ENCODE peak calls at places on chromosomes 6 and 20, in ten cellular contexts. T is midbrain, Q is NCI-H1092 treated with DMSO at 0.1 percent for 48 hours, N is mucosa of gallbladder, U is NCI-H1105, M is germinal center, S is astrocyte of the cerebellum, J is B cell, R is D341Med, O is sciatic nerve. C is an unnamed sample.

GRCh38 chr6:158768396-158768795 is 50.8 kb downstream of the EZR start:
- DNase-seq in T (no peak), Q (no peak), N (no peak), U (no peak), M (no peak), S (no peak), J (no peak), R (no peak), O (no peak), C (no peak)

GRCh38 chr6:112203577-112204349 is 50.6 kb downstream of the LAMA4 start:
- DNase-seq in T (no peak), Q (no peak), N (no peak), U (no peak), M (no peak), S (no peak), J (no peak), R (no peak), O (no peak), C (no peak)

GRCh38 chr20:45969712-45970634 is 2.0 kb downstream of the ZNF335 start:
- DNase-seq in T (peak; percentile 27), Q (peak; percentile 33), N (no peak), U (peak; percentile 27), M (peak; percentile 32), S (peak; percentile 41), J (no peak), R (peak; percentile 72), O (peak; percentile 57), C (peak; percentile 70)

GRCh38 chr6:25369450-25370086 is 90.4 kb downstream of the CARMIL1 start:
- DNase-seq in T (no peak), Q (peak; percentile 98), N (no peak), U (peak; percentile 89), M (no peak), S (peak; percentile 4), J (no peak), R (peak; percentile 84), O (no peak), C (peak; percentile 93)

GRCh38 chr6:11632231-11632630 is 94.7 kb downstream of the TMEM170B start:
- DNase-seq in T (no peak), Q (no peak), N (peak; percentile 72), U (no peak), M (no peak), S (no peak), J (no peak), R (no peak), O (no peak), C (no peak)

GRCh38 chr6:156779206-156780116 is 2.3 kb downstream of the ARID1B start:
- DNase-seq in T (peak; percentile 69), Q (peak; percentile 54), N (peak; percentile 35), U (peak; percentile 57), M (peak; percentile 47), S (no peak), J (no peak), R (peak; percentile 61), O (peak; percentile 74), C (no peak)

GRCh38 chr6:7542878-7543394 is 1.5 kb downstream of the DSP start:
- DNase-seq in T (no peak), Q (no peak), N (peak; percentile 50), U (peak; percentile 54), M (no peak), S (no peak), J (no peak), R (peak; percentile 60), O (no peak), C (no peak)

GRCh38 chr20:57323034-57323433 is 6.6 kb upstream of the SPO11 start:
- DNase-seq in T (no peak), Q (no peak), N (no peak), U (no peak), M (no peak), S (no peak), J (no peak), R (peak; percentile 90), O (no peak), C (no peak)

GRCh38 chr6:155181498-155181897 is 82.3 kb upstream of the CLDN20 start:
- DNase-seq in T (no peak), Q (no peak), N (no peak), U (no peak), M (peak; percentile 47), S (no peak), J (peak; percentile 67), R (no peak), O (no peak), C (no peak)

GRCh38 chr20:48155231-48155630 is 369.9 kb upstream of the SULF2 start:
- DNase-seq in T (peak; percentile 80), Q (peak; percentile 95), N (no peak), U (peak; percentile 71), M (no peak), S (no peak), J (no peak), R (no peak), O (no peak), C (peak; percentile 24)

GRCh38 chr20:13554076-13554475 is 84.7 kb downstream of the TASP1 start:
- DNase-seq in T (no peak), Q (no peak), N (no peak), U (no peak), M (no peak), S (peak; percentile 69), J (no peak), R (no peak), O (no peak), C (no peak)

GRCh38 chr6:165925474-165926156 is 242.0 kb downstream of the TBXT start:
- DNase-seq in T (no peak), Q (no peak), N (no peak), U (no peak), M (no peak), S (no peak), J (no peak), R (no peak), O (no peak), C (no peak)

GRCh38 chr20:57321142-57321541 is 8.5 kb upstream of the SPO11 start:
- DNase-seq in T (no peak), Q (no peak), N (no peak), U (no peak), M (no peak), S (no peak), J (no peak), R (no peak), O (no peak), C (no peak)

GRCh38 chr6:8155259-8156012 is 53.1 kb upstream of the EEF1E1 start:
- DNase-seq in T (no peak), Q (no peak), N (no peak), U (no peak), M (no peak), S (no peak), J (no peak), R (no peak), O (no peak), C (no peak)

GRCh38 chr6:42929928-42930360 is 664 bp downstream of the CNPY3 start:
- DNase-seq in T (peak; percentile 43), Q (no peak), N (peak; percentile 30), U (peak; percentile 41), M (peak; percentile 82), S (peak; percentile 12), J (peak; percentile 89), R (no peak), O (peak; percentile 65), C (peak; percentile 21)

GRCh38 chr6:155278319-155279049 is 14.7 kb downstream of the CLDN20 start:
- DNase-seq in T (no peak), Q (no peak), N (no peak), U (no peak), M (no peak), S (no peak), J (no peak), R (no peak), O (no peak), C (no peak)

GRCh38 chr6:62298745-62299392 is 12.8 kb upstream of the KHDRBS2 start:
- DNase-seq in T (no peak), Q (no peak), N (no peak), U (no peak), M (peak; percentile 10), S (no peak), J (no peak), R (no peak), O (no peak), C (no peak)

GRCh38 chr20:63315982-63316491 is 23.1 kb downstream of the COL20A1 start:
- DNase-seq in T (no peak), Q (no peak), N (no peak), U (no peak), M (no peak), S (no peak), J (no peak), R (no peak), O (no peak), C (no peak)

GRCh38 chr6:33819021-33819420 is 15.2 kb upstream of the MLN start:
- DNase-seq in T (no peak), Q (no peak), N (no peak), U (no peak), M (no peak), S (no peak), J (no peak), R (no peak), O (no peak), C (no peak)

GRCh38 chr6:169970306-169970988 is 219.0 kb downstream of the ERMARD start:
- DNase-seq in T (no peak), Q (no peak), N (no peak), U (no peak), M (no peak), S (no peak), J (no peak), R (peak; percentile 19), O (no peak), C (no peak)

GRCh38 chr20:47353224-47353696 is 3.2 kb downstream of the ZMYND8 start:
- DNase-seq in T (peak; percentile 75), Q (peak; percentile 22), N (no peak), U (peak; percentile 55), M (no peak), S (no peak), J (no peak), R (no peak), O (no peak), C (no peak)

GRCh38 chr20:16469395-16469905 is 103.8 kb downstream of the KIF16B start:
- DNase-seq in T (no peak), Q (no peak), N (no peak), U (no peak), M (no peak), S (no peak), J (no peak), R (no peak), O (no peak), C (no peak)

GRCh38 chr6:22569281-22570184 is at the start of gene HDGFL1:
- DNase-seq in T (no peak), Q (no peak), N (no peak), U (no peak), M (no peak), S (no peak), J (no peak), R (no peak), O (no peak), C (no peak)

GRCh38 chr20:37977786-37978185 is 55.5 kb downstream of the TTI1 start:
- DNase-seq in T (no peak), Q (no peak), N (no peak), U (no peak), M (no peak), S (no peak), J (no peak), R (no peak), O (no peak), C (no peak)